ENCODE peak calls at places on chromosomes 7 and 10, in ten cellular contexts. L, A, Q, B, O, Y, T, S, K and N are unnamed samples.

GRCh38 chr10:47264797-47265281 is 35.2 kb upstream of the GDF10 start:
- DNase-seq in A (no peak), B (no peak), K (no peak), Q (no peak), O (no peak), S (no peak), T (no peak), L (no peak), Y (no peak), N (no peak)

GRCh38 chr7:17584822-17585221 is 286.4 kb downstream of the AHR start:
- DNase-seq in K (no peak), O (peak), T (peak), Y (peak), A (no peak), S (no peak), Q (peak), L (peak), B (no peak), N (no peak)

GRCh38 chr10:64118736-64119135 is 597.5 kb downstream of the REEP3 start:
- DNase-seq in B (no peak), Q (no peak), S (no peak), L (no peak), K (no peak), T (no peak), O (no peak), Y (no peak), A (no peak), N (no peak)

GRCh38 chr10:110870823-110871235 is 899 bp upstream of the PDCD4 start:
- DNase-seq in O (no peak), S (no peak), K (no peak), Q (peak), L (peak), A (no peak), T (no peak), Y (no peak), B (no peak), N (no peak)

GRCh38 chr7:131943211-131943610 is 386.8 kb upstream of the PODXL start:
- DNase-seq in O (no peak), Q (no peak), T (no peak), A (no peak), B (no peak), K (peak), S (no peak), L (no peak), Y (no peak), N (no peak)

GRCh38 chr7:28405662-28406061 is 6.7 kb upstream of the CREB5 start:
- DNase-seq in A (peak), B (no peak), L (peak), Q (peak), S (peak), O (peak), K (no peak), Y (peak), T (peak), N (peak)

GRCh38 chr10:117597216-117597615 is 54.7 kb downstream of the EMX2 start:
- DNase-seq in B (no peak), Y (no peak), A (no peak), Q (no peak), S (no peak), K (no peak), O (no peak), L (no peak), T (no peak), N (peak)

GRCh38 chr10:36670616-36671402 is 454.6 kb upstream of the ANKRD30A start:
- DNase-seq in L (peak), S (no peak), B (no peak), Q (no peak), K (no peak), A (no peak), T (no peak), Y (no peak), O (peak), N (peak)

GRCh38 chr7:143239822-143240221 is 18.0 kb downstream of the TAS2R40 start:
- DNase-seq in Y (no peak), T (peak), K (no peak), Q (peak), B (no peak), A (no peak), L (peak), O (no peak), S (no peak), N (peak)

GRCh38 chr10:70253878-70254765 is 20.9 kb upstream of the PPA1 start:
- DNase-seq in O (no peak), B (no peak), S (no peak), T (no peak), L (no peak), K (no peak), A (no peak), Y (no peak), Q (no peak), N (no peak)

GRCh38 chr10:58019863-58020537 is 247.7 kb downstream of the IPMK start:
- DNase-seq in T (no peak), S (no peak), O (no peak), L (no peak), A (no peak), Y (no peak), Q (no peak), B (no peak), K (no peak), N (no peak)

GRCh38 chr7:1654111-1654510 is 16.0 kb upstream of the ELFN1 start:
- DNase-seq in K (no peak), L (no peak), S (no peak), O (no peak), T (no peak), Y (no peak), B (no peak), Q (no peak), A (peak), N (no peak)

GRCh38 chr10:4982764-4983226 is 19.6 kb downstream of the AKR1C1 start:
- DNase-seq in O (peak), Y (no peak), Q (peak), K (no peak), A (no peak), L (no peak), S (peak), T (peak), B (no peak), N (peak)

GRCh38 chr7:2012044-2012900 is 220.5 kb downstream of the MAD1L1 start:
- DNase-seq in A (peak), O (no peak), S (no peak), Y (no peak), K (no peak), T (no peak), B (no peak), L (no peak), Q (no peak), N (no peak)

GRCh38 chr7:66696774-66697191 is 43.8 kb upstream of the RABGEF1 start:
- DNase-seq in Y (no peak), Q (peak), T (no peak), O (peak), L (peak), B (no peak), K (no peak), A (peak), S (no peak), N (peak)

GRCh38 chr7:48180981-48181380 is 9.7 kb downstream of the ABCA13 start:
- DNase-seq in B (no peak), A (no peak), O (peak), S (no peak), Q (no peak), Y (peak), L (no peak), K (no peak), T (peak), N (no peak)

DNA sequence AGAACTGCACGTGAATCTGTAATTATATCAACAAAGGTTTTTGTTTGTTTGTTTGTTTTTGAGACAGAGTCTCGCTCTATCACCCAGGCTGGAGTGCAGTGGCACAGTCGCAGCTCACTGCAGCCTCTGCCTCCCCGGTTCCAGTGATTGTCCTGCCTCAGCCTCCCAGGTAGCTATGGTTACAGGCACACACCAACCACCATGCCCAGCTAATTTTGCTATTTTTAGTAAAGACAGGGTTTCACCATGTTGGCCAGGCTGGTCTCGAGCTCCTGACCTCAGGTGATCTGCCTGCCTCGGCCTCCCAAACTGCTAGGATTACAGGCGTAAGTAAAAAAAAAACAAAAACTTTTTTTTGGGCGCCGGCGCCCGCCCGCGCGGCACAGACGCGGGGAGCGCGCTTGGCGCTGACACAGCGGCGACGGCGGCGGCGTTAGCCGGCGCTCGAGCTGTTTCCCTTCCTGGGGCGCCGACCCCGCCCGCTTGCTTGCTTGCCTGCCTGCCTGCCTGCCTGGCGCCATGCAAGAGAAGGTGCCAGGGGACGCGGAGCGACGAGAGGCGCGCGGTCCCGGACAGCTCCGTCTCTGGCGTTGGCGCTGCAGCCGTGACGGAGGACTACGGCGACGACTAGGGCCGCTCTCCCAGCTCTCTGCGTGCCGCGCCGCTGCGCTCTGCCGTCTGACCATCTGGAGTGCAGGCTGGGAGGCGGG is 171.4 kb upstream of the NUPR2 start:
- DNase-seq in A (peak), Q (no peak), B (no peak), O (no peak), Y (no peak), K (no peak), S (no peak), T (no peak), L (peak), N (no peak)
- H3K4me3 ChIP-seq in A (peak), Q (peak), B (no peak), O (no peak), Y (no peak), K (no peak), S (no peak), T (no peak), L (peak), N (no peak)

GRCh38 chr7:50353201-50353600 is 48.7 kb downstream of the IKZF1 start:
- DNase-seq in B (no peak), K (peak), T (no peak), S (no peak), O (no peak), A (no peak), Q (no peak), L (no peak), Y (no peak), N (no peak)
- TF ChIP-seq CTCF in B (no peak), K (no peak), T (no peak), S (no peak), O (no peak), A (no peak), Q (no peak), L (no peak), Y (no peak), N (no peak)

GRCh38 chr7:151858456-151858855 is 18.5 kb downstream of the PRKAG2 start:
- DNase-seq in S (no peak), T (no peak), Y (no peak), Q (no peak), A (peak), K (no peak), B (no peak), O (no peak), L (no peak), N (no peak)
- H3K4me3 ChIP-seq in S (no peak), T (no peak), Y (no peak), Q (no peak), A (no peak), K (no peak), B (no peak), O (no peak), L (no peak), N (no peak)

GRCh38 chr7:127632276-127632910 is 14.5 kb upstream of the PAX4 start:
- DNase-seq in Y (peak), S (no peak), B (no peak), L (no peak), K (no peak), Q (peak), O (peak), T (no peak), A (no peak), N (peak)

GRCh38 chr7:127628445-127628844 is 10.5 kb upstream of the PAX4 start:
- DNase-seq in T (no peak), Y (no peak), L (no peak), K (peak), S (no peak), B (no peak), Q (no peak), O (no peak), A (no peak), N (peak)

GRCh38 chr7:127629268-127629854 is 11.4 kb upstream of the PAX4 start:
- DNase-seq in B (peak), S (peak), O (no peak), T (no peak), Q (no peak), L (no peak), A (no peak), K (peak), Y (no peak), N (no peak)
- TF ChIP-seq CTCF in B (peak), S (peak), O (peak), T (peak), Q (peak), L (peak), A (peak), K (peak), Y (peak), N (peak)

DNA sequence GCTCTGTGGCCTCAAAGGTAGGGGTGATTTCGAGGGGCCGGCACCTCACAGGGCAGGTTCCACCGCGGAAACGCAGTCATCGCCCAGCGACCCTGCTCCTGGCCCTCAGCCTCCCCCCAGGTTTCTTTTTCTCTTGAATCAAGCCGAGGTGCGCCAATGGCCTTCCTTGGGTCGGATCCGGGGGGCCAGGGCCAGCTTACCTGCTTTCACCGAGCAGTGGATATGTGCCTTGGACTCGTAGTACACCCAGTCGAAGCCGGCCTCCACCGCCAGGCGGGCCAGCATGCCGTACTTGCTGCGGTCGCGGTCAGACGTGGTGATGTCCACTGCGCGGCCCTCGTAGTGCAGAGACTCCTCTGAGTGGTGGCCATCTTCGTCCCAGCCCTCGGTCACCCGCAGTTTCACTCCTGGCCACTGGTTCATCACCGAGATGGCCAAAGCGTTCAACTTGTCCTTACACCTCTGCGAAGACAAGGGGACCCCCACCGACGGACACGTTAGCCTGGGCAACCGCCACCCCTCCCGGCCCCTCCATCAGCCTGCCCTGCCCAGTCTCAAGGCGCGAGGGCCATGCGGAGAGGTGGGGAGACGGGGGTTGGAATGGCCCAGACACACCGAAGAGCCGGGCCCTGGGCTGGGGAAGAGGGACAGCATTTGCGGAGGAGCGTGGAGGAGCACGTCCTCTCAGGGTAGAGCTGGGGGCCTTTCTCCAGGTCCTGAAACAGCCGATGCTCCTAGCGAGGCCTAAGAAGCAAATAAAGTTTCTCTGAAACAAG is 6.0 kb downstream of the SHH start:
- DNase-seq in L (peak), T (no peak), K (peak), O (no peak), Q (no peak), S (no peak), A (peak), B (no peak), Y (no peak), N (no peak)
- H3K4me3 ChIP-seq in L (peak), T (no peak), K (no peak), O (no peak), Q (no peak), S (no peak), A (peak), B (no peak), Y (peak), N (peak)

DNA sequence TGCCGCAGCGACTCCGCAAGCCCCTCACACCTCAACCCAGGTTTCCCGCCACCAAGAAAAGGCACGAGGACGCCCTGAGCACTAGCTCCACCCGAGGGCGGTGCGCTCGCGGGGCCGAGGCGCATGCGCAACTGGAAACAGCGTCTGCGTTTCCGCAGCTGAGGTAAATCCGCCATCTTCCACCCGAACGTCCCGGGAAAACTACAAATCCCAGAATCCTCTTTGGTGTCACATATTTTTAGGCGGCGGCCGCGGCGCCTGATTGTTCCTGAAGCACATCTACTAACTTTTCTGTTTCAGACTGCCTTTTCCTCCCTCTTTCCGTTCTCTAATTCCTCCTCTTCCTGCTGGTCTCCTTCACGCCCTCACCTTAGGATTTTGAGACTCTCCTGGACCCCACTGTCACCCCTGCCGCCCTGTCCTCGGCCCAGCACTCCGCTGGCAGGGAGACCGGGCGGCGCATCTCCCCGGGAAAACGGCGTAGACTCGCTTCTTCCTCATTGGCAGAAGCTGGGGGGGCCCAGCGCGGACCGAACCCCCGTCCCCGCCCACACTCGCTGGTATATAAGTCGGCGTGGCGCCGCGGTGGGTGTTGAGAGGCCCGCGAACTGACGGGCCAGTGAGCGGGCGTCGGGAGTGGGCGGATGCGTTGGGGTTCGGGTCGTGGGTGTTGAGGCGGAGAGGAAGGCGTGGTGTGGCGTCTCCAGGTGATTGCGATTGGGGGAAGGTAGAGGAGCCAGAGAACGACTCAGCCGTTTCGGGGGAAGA is at the start of gene ZCWPW1:
- DNase-seq in Q (peak), K (peak), Y (peak), B (peak), L (peak), O (peak), T (peak), A (peak), S (peak), N (peak)
- TF ChIP-seq CTCF in Q (no peak), K (no peak), Y (no peak), B (no peak), L (peak), O (no peak), T (no peak), A (peak), S (no peak), N (no peak)

GRCh38 chr10:29748109-29748650 is 113.4 kb upstream of the SVIL start:
- DNase-seq in S (no peak), O (peak), Y (no peak), L (no peak), A (no peak), T (no peak), Q (no peak), K (no peak), B (no peak), N (peak)
- H3K4me3 ChIP-seq in S (no peak), O (no peak), Y (no peak), L (no peak), A (no peak), T (no peak), Q (no peak), K (no peak), B (no peak), N (no peak)

GRCh38 chr7:34895202-34895601 is 142.1 kb downstream of the DPY19L1 start:
- DNase-seq in B (no peak), O (no peak), A (no peak), T (no peak), S (no peak), L (no peak), K (no peak), Q (no peak), Y (no peak), N (no peak)

GRCh38 chr7:34902181-34902580 is 135.1 kb downstream of the DPY19L1 start:
- DNase-seq in K (no peak), O (no peak), S (no peak), Q (no peak), L (no peak), B (no peak), T (no peak), A (no peak), Y (no peak), N (no peak)

GRCh38 chr7:34904987-34905386 is 132.3 kb downstream of the DPY19L1 start:
- DNase-seq in Y (no peak), K (no peak), B (no peak), O (no peak), Q (no peak), S (no peak), L (no peak), T (no peak), A (no peak), N (no peak)

DNA sequence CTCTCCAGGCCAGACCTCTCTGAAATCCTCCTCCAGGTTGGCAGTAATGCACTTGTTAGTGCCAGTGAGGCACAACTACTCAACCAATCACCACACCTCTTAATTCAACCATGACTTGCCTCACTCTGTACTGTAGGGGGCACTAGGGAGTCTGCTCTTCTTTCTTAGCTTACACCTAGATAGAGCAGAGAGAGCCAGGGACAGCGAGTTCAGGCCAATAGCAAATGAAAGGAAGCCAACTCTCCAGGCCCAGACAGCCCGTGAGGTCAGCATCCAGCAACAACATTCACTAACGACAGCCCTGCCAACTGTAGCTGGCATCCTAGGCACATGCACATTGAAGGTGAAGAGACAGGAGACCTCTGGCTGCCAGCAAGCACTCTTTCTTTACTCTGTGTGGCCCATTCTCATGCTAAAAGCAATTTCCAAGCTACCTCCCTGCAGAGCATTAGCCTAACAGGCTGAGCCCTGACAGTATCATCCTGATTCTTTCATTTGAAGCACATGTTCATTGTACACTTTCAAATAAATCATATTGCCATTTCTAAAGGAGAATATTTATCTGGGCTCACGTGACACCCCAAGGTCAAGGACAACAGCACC is 136.3 kb downstream of the DPY19L1 start:
- DNase-seq in B (peak), Y (no peak), L (peak), S (no peak), Q (peak), T (peak), O (no peak), K (peak), A (peak), N (no peak)
- TF ChIP-seq CTCF in B (peak), Y (peak), L (peak), S (no peak), Q (peak), T (peak), O (no peak), K (peak), A (peak), N (peak)

GRCh38 chr7:111240371-111240770 is 149.4 kb downstream of the LRRN3 start:
- DNase-seq in S (no peak), A (no peak), K (no peak), T (no peak), Y (no peak), B (no peak), Q (no peak), L (no peak), O (no peak), N (no peak)

GRCh38 chr7:111242361-111242760 is 151.4 kb downstream of the LRRN3 start:
- DNase-seq in K (no peak), L (no peak), Y (no peak), S (no peak), T (no peak), O (no peak), B (no peak), Q (no peak), A (no peak), N (no peak)

GRCh38 chr7:111235709-111236108 is 144.8 kb downstream of the LRRN3 start:
- DNase-seq in S (no peak), Y (no peak), B (no peak), K (no peak), T (no peak), O (no peak), A (no peak), L (no peak), Q (no peak), N (no peak)

GRCh38 chr7:111239437-111239836 is 148.5 kb downstream of the LRRN3 start:
- DNase-seq in K (no peak), T (no peak), B (no peak), S (no peak), Y (no peak), Q (no peak), A (no peak), L (no peak), O (no peak), N (no peak)

GRCh38 chr7:111238891-111239290 is 148.0 kb downstream of the LRRN3 start:
- DNase-seq in Y (no peak), T (peak), Q (peak), L (no peak), A (no peak), S (no peak), B (no peak), O (peak), K (no peak), N (peak)
- H3K4me3 ChIP-seq in Y (no peak), T (peak), Q (no peak), L (no peak), A (peak), S (no peak), B (no peak), O (peak), K (no peak), N (no peak)